ENCODE peak calls at places on chromosomes 13 and 19, in eight cellular contexts. C is activated T-cell treated with anti-CD3 and anti-CD28 coated beads for 48 hours; V is psoas muscle; B is activated CD4-positive, alpha-beta memory T cell treated with anti-CD3 and anti-CD28 coated beads, Interleukin-2, amount 10 ng/mL, durations not matched to agents 7 days and 5 days; A is T-cell; W is suprapubic skin; U is DMS53; R is hepatocyte. O is an unnamed sample.

GRCh38 chr19:41548954-41549688 is 26.8 kb upstream of the CEACAM21 start:
- DNase-seq in C (no peak), V (no peak), B (peak; percentile 88), A (peak; percentile 69), W (no peak), U (no peak), R (no peak), O (no peak)

GRCh38 chr19:56066152-56067023 is 54.7 kb downstream of the ZNF787 start:
- DNase-seq in C (peak; percentile 47), V (peak; percentile 79), B (peak; percentile 61), A (peak; percentile 52), W (no peak), U (peak; percentile 72), R (peak; percentile 84), O (peak; percentile 74)

GRCh38 chr13:88544836-88545235 is 873.7 kb downstream of the SLITRK5 start:
- DNase-seq in C (no peak), V (no peak), B (no peak), A (no peak), W (no peak), U (peak; percentile 0), R (no peak), O (no peak)

GRCh38 chr13:52195052-52195837 is 35.8 kb upstream of the NEK3 start:
- DNase-seq in C (peak; percentile 53), V (peak; percentile 89), B (peak; percentile 70), A (peak; percentile 65), W (peak; percentile 90), U (peak; percentile 89), R (peak; percentile 14), O (peak; percentile 44)

GRCh38 chr13:36543671-36544070 is 111.4 kb downstream of the CCNA1 start:
- DNase-seq in C (no peak), V (no peak), B (no peak), A (no peak), W (no peak), U (no peak), R (no peak), O (peak; percentile 93)

GRCh38 chr13:42417624-42418023 is 145.7 kb downstream of the AKAP11 start:
- DNase-seq in C (no peak), V (no peak), B (no peak), A (no peak), W (no peak), U (no peak), R (no peak), O (no peak)

GRCh38 chr19:1252221-1252817 is 3.9 kb downstream of the MIDN start:
- DNase-seq in C (no peak), V (peak; percentile 96), B (peak; percentile 70), A (peak; percentile 57), W (peak; percentile 95), U (no peak), R (peak; percentile 85), O (no peak)

GRCh38 chr19:50705422-50706019 is 14.1 kb downstream of the SHANK1 start:
- DNase-seq in C (no peak), V (no peak), B (peak; percentile 33), A (no peak), W (no peak), U (peak; percentile 41), R (peak; percentile 61), O (no peak)

GRCh38 chr13:43379738-43380137 is 356.4 kb downstream of the DNAJC15 start:
- DNase-seq in C (no peak), V (no peak), B (no peak), A (no peak), W (no peak), U (no peak), R (no peak), O (no peak)

GRCh38 chr13:99863789-99864626 is 107.6 kb downstream of the ZIC5 start:
- DNase-seq in C (no peak), V (no peak), B (no peak), A (no peak), W (no peak), U (no peak), R (no peak), O (no peak)

GRCh38 chr19:15253513-15253912 is 21.3 kb upstream of the EPHX3 start:
- DNase-seq in C (no peak), V (no peak), B (no peak), A (no peak), W (no peak), U (no peak), R (no peak), O (no peak)

GRCh38 chr13:27171244-27171829 is at the start of gene USP12:
- DNase-seq in C (peak; percentile 29), V (no peak), B (no peak), A (peak; percentile 27), W (peak; percentile 77), U (no peak), R (peak; percentile 81), O (peak; percentile 67)

GRCh38 chr13:110925023-110925608 is 10.2 kb upstream of the ANKRD10 start:
- DNase-seq in C (no peak), V (no peak), B (no peak), A (no peak), W (no peak), U (no peak), R (no peak), O (no peak)

GRCh38 chr19:12872941-12873890 is 8.0 kb downstream of the DNASE2 start:
- DNase-seq in C (peak; percentile 59), V (peak; percentile 72), B (peak; percentile 75), A (peak; percentile 27), W (peak; percentile 82), U (peak; percentile 97), R (peak; percentile 35), O (no peak)

GRCh38 chr19:35545855-35546381 is 492 bp downstream of the TMEM147 start:
- DNase-seq in C (peak; percentile 76), V (peak; percentile 60), B (peak; percentile 62), A (no peak), W (no peak), U (peak; percentile 70), R (peak; percentile 60), O (peak; percentile 62)

GRCh38 chr13:45670481-45670880 is 31.6 kb upstream of the CBY2 start:
- DNase-seq in C (no peak), V (no peak), B (no peak), A (no peak), W (no peak), U (peak; percentile 52), R (no peak), O (no peak)

GRCh38 chr19:13723206-13723605 is 41.1 kb upstream of the MRI1 start:
- DNase-seq in C (no peak), V (no peak), B (no peak), A (no peak), W (no peak), U (no peak), R (no peak), O (no peak)

GRCh38 chr19:32373614-32374295 is 28.3 kb downstream of the ZNF507 start:
- DNase-seq in C (no peak), V (no peak), B (no peak), A (no peak), W (no peak), U (peak; percentile 97), R (peak; percentile 90), O (peak; percentile 73)

GRCh38 chr19:49564616-49565045 is 15.7 kb downstream of the NOSIP start:
- DNase-seq in C (peak; percentile 45), V (no peak), B (peak; percentile 27), A (no peak), W (no peak), U (no peak), R (no peak), O (no peak)

GRCh38 chr19:52176574-52176973 is 5.2 kb upstream of the ZNF836 start:
- DNase-seq in C (no peak), V (no peak), B (no peak), A (no peak), W (no peak), U (no peak), R (no peak), O (no peak)

GRCh38 chr19:18869781-18870530 is 26.0 kb downstream of the CERS1 start:
- DNase-seq in C (no peak), V (no peak), B (no peak), A (no peak), W (peak; percentile 62), U (no peak), R (no peak), O (no peak)

GRCh38 chr13:63541336-63541735 is 2125.7 kb upstream of the PCDH20 start:
- DNase-seq in C (no peak), V (no peak), B (no peak), A (no peak), W (no peak), U (no peak), R (no peak), O (no peak)

GRCh38 chr13:32969516-32969941 is 46.7 kb upstream of the KL start:
- DNase-seq in C (no peak), V (no peak), B (no peak), A (no peak), W (no peak), U (no peak), R (peak; percentile 19), O (no peak)

GRCh38 chr19:7535993-7536685 is 622 bp downstream of the PNPLA6 start:
- DNase-seq in C (no peak), V (no peak), B (no peak), A (no peak), W (no peak), U (no peak), R (no peak), O (no peak)

GRCh38 chr19:44576843-44577565 is 36.4 kb upstream of the IGSF23 start:
- DNase-seq in C (no peak), V (no peak), B (peak; percentile 17), A (no peak), W (no peak), U (peak; percentile 88), R (peak; percentile 84), O (peak; percentile 71)

GRCh38 chr19:47695533-47696262 is 17.5 kb upstream of the EHD2 start:
- DNase-seq in C (no peak), V (peak; percentile 44), B (no peak), A (no peak), W (no peak), U (no peak), R (no peak), O (no peak)

GRCh38 chr19:6039541-6040225 is 61.7 kb upstream of the RANBP3 start:
- DNase-seq in C (no peak), V (no peak), B (peak; percentile 15), A (no peak), W (peak; percentile 55), U (no peak), R (no peak), O (no peak)

GRCh38 chr13:60887711-60888110 is 490.7 kb downstream of the TDRD3 start:
- DNase-seq in C (no peak), V (no peak), B (no peak), A (no peak), W (no peak), U (peak; percentile 5), R (no peak), O (no peak)

GRCh38 chr13:111046590-111047141 is 68.4 kb upstream of the ARHGEF7 start:
- DNase-seq in C (no peak), V (peak; percentile 73), B (no peak), A (no peak), W (no peak), U (no peak), R (no peak), O (no peak)

GRCh38 chr13:24267283-24267682 is 42.1 kb upstream of the C1QTNF9 start:
- DNase-seq in C (no peak), V (no peak), B (peak; percentile 49), A (no peak), W (no peak), U (no peak), R (no peak), O (no peak)

GRCh38 chr19:52566588-52566987 is 3.5 kb upstream of the ZNF701 start:
- DNase-seq in C (no peak), V (no peak), B (no peak), A (no peak), W (no peak), U (peak; percentile 14), R (peak; percentile 39), O (no peak)

GRCh38 chr13:50919291-50919690 is 9.7 kb downstream of the RNASEH2B start:
- DNase-seq in C (no peak), V (no peak), B (no peak), A (no peak), W (no peak), U (no peak), R (no peak), O (no peak)

GRCh38 chr13:79501538-79502232 is 20.7 kb downstream of the NDFIP2 start:
- DNase-seq in C (no peak), V (no peak), B (no peak), A (no peak), W (no peak), U (no peak), R (no peak), O (no peak)

GRCh38 chr19:13082192-13083007 is 20.3 kb downstream of the LYL1 start:
- DNase-seq in C (no peak), V (no peak), B (no peak), A (no peak), W (no peak), U (peak; percentile 12), R (peak; percentile 67), O (peak; percentile 94)